ENCODE peak calls at places on chromosomes 2 and 18, in six cellular contexts. T is GM12878, F is WTC11, Q is HCT116, S is K562, Z is HepG2. P is an unnamed sample.

GRCh38 chr2:60516383-60516811 is 37.1 kb downstream of the BCL11A start:
- DNase-seq in T (no peak), F (no peak), Q (no peak), S (no peak), Z (no peak), P (no peak)

GRCh38 chr2:112031473-112031872 is 23.6 kb upstream of the TMEM87B start:
- DNase-seq in T (no peak), F (no peak), Q (no peak), S (no peak), Z (no peak), P (no peak)

GRCh38 chr2:118914721-118915453 is 27.1 kb upstream of the MARCO start:
- DNase-seq in T (no peak), F (no peak), Q (no peak), S (no peak), Z (no peak), P (no peak)

GRCh38 chr2:237600205-237600846 is 9.8 kb upstream of the RAB17 start:
- DNase-seq in T (no peak), F (no peak), Q (no peak), S (no peak), Z (peak), P (no peak)

GRCh38 chr2:126827371-126827770 is 71.3 kb upstream of the TEX51 start:
- DNase-seq in T (no peak), F (no peak), Q (no peak), S (no peak), Z (no peak), P (no peak)

GRCh38 chr2:71313-72035 is 25.2 kb upstream of the FAM110C start:
- DNase-seq in T (no peak), F (no peak), Q (peak), S (no peak), Z (no peak), P (no peak)

GRCh38 chr2:62817995-62818713 is 112.6 kb downstream of the EHBP1 start:
- DNase-seq in T (no peak), F (no peak), Q (no peak), S (no peak), Z (no peak), P (no peak)

GRCh38 chr2:142673836-142674235 is 203.6 kb upstream of the KYNU start:
- DNase-seq in T (no peak), F (no peak), Q (no peak), S (no peak), Z (no peak), P (no peak)

GRCh38 chr18:11259421-11259820 is 110.1 kb upstream of the PIEZO2 start:
- DNase-seq in T (no peak), F (no peak), Q (no peak), S (no peak), Z (no peak), P (no peak)

GRCh38 chr2:183490930-183491329 is 366.7 kb downstream of the NUP35 start:
- DNase-seq in T (no peak), F (no peak), Q (no peak), S (no peak), Z (no peak), P (no peak)

GRCh38 chr2:101958071-101958470 is 33.7 kb upstream of the IL1R2 start:
- DNase-seq in T (no peak), F (no peak), Q (no peak), S (no peak), Z (no peak), P (no peak)
- TF ChIP-seq SP1 in T (no peak), F (no peak), Q (no peak), S (no peak), Z (no peak), P (no peak)

GRCh38 chr2:36087344-36087743 is 268.2 kb upstream of the CRIM1 start:
- DNase-seq in T (no peak), F (no peak), Q (no peak), S (no peak), Z (no peak), P (no peak)
- TF ChIP-seq SP1 in T (no peak), F (no peak), Q (no peak), S (no peak), Z (no peak), P (no peak)

GRCh38 chr2:200301953-200302628 is 4.4 kb upstream of the SPATS2L start:
- DNase-seq in T (no peak), F (no peak), Q (no peak), S (no peak), Z (no peak), P (no peak)
- TF ChIP-seq SP1 in T (no peak), F (no peak), Q (no peak), S (no peak), Z (no peak), P (no peak)

GRCh38 chr2:9050122-9050809 is 46.8 kb upstream of the MBOAT2 start:
- DNase-seq in T (no peak), F (no peak), Q (no peak), S (no peak), Z (no peak), P (no peak)
- TF ChIP-seq SP1 in T (no peak), F (no peak), Q (no peak), S (no peak), Z (no peak), P (no peak)

DNA sequence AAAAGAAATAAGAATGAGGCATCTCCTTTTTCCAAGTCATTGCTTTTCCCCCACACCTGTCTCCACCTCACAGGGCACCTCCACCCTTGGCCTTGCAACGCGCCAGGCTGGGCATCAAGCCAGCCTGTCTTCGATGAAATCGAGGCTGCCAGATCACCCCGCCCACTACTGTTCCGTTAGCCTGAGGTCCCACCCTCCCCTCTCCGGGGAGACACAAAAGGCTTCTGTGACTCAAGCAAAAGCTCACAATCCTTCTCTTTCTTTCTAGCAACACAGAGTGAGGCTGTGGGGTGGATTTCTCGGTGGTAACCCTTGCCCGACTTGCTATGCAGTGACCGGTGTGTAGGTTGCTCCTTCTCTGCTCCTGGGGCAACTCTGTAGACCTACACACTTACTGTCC is 9.9 kb downstream of the TNP1 start:
- DNase-seq in T (no peak), F (no peak), Q (no peak), S (no peak), Z (no peak), P (no peak)
- TF ChIP-seq SP1 in T (no peak), F (no peak), Q (no peak), S (no peak), Z (no peak), P (no peak)

GRCh38 chr2:96354492-96354891 is 18.9 kb downstream of the NCAPH start:
- DNase-seq in T (no peak), F (no peak), Q (no peak), S (no peak), Z (no peak), P (no peak)

GRCh38 chr2:96356889-96357288 is 21.3 kb downstream of the NCAPH start:
- DNase-seq in T (no peak), F (no peak), Q (no peak), S (no peak), Z (no peak), P (no peak)

GRCh38 chr2:96361751-96362150 is 26.2 kb downstream of the NCAPH start:
- DNase-seq in T (no peak), F (no peak), Q (no peak), S (no peak), Z (no peak), P (no peak)

GRCh38 chr2:96359866-96360265 is 24.3 kb downstream of the NCAPH start:
- DNase-seq in T (no peak), F (no peak), Q (no peak), S (no peak), Z (no peak), P (no peak)

GRCh38 chr2:96359310-96359709 is 23.7 kb downstream of the NCAPH start:
- DNase-seq in T (no peak), F (no peak), Q (no peak), S (no peak), Z (no peak), P (no peak)
- TF ChIP-seq SP1 in T (no peak), F (no peak), Q (no peak), S (no peak), Z (no peak), P (no peak)

GRCh38 chr18:38042496-38042895 is 476.9 kb upstream of the CELF4 start:
- DNase-seq in T (no peak), F (no peak), Q (no peak), S (no peak), Z (no peak), P (no peak)
- TF ChIP-seq SP1 in T (no peak), F (no peak), Q (no peak), S (no peak), Z (no peak), P (no peak)

DNA sequence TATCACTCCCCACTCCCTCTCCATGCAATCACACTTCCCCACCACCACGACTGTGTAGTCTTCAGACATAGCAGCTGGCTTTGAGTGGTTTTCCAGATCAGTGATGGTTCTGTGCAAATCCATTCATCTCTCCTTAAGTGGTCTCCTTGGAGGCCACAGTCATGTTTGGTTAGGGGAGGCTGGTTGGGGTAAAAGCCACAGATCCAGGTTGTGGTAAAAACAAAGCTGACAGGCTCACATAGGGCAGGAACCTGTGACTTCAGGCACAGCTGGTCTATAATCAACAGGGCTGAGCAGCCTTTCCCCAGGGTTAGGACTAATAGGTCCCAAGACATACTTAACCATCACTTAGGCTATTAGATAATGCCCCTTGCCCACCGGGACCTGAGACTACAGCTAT is 46.2 kb upstream of the FZD7 start:
- DNase-seq in T (no peak), F (no peak), Q (no peak), S (no peak), Z (no peak), P (no peak)
- TF ChIP-seq SP1 in T (no peak), F (no peak), Q (no peak), S (no peak), Z (no peak), P (no peak)